ENCODE peak calls at places on chromosome 7, in five cellular contexts. W is NCI-H774; C is left colon; N is activated CD4-positive, alpha-beta T cell treated with anti-CD3 and anti-CD28 coated beads, Interleukin-2, amount 50 U/mL, for 24 hours; R is stomach. D is an unnamed sample.

GRCh38 chr7:96548664-96549063 is 161.0 kb downstream of the SEM1 start:
- DNase-seq in W (peak), C (no peak), N (no peak), R (no peak), D (no peak)

GRCh38 chr7:7180725-7181428 is 1.5 kb upstream of the C1GALT1 start:
- DNase-seq in W (no peak), C (no peak), N (no peak), R (no peak), D (no peak)

GRCh38 chr7:28142650-28143049 is 37.9 kb downstream of the JAZF1 start:
- DNase-seq in W (no peak), C (no peak), N (no peak), R (no peak), D (no peak)

GRCh38 chr7:70044064-70044463 is 445.8 kb downstream of the AUTS2 start:
- DNase-seq in W (peak), C (peak), N (no peak), R (no peak), D (no peak)

GRCh38 chr7:100825760-100826545 is 1.4 kb downstream of the EPHB4 start:
- DNase-seq in W (no peak), C (no peak), N (no peak), R (no peak), D (no peak)

GRCh38 chr7:137169282-137169698 is 174.2 kb downstream of the PTN start:
- DNase-seq in W (peak), C (peak), N (no peak), R (peak), D (peak)

GRCh38 chr7:3272691-3273141 is 28.3 kb upstream of the SDK1 start:
- DNase-seq in W (no peak), C (no peak), N (no peak), R (no peak), D (no peak)

GRCh38 chr7:74454059-74454947 is 597 bp downstream of the GTF2IRD1 start:
- DNase-seq in W (no peak), C (no peak), N (no peak), R (no peak), D (no peak)

GRCh38 chr7:157498690-157499089 is 161.9 kb downstream of the DNAJB6 start:
- DNase-seq in W (no peak), C (no peak), N (no peak), R (peak), D (peak)

GRCh38 chr7:73520673-73521635 is 1.1 kb downstream of the BAZ1B start:
- DNase-seq in W (no peak), C (peak), N (no peak), R (no peak), D (no peak)

GRCh38 chr7:31545549-31545948 is 31.7 kb downstream of the ITPRID1 start:
- DNase-seq in W (no peak), C (no peak), N (no peak), R (no peak), D (no peak)

GRCh38 chr7:40700653-40701475 is 566.1 kb downstream of the SUGCT start:
- DNase-seq in W (no peak), C (no peak), N (no peak), R (no peak), D (no peak)

GRCh38 chr7:18890885-18891621 is 226.4 kb downstream of the TWIST1 start:
- DNase-seq in W (no peak), C (no peak), N (no peak), R (no peak), D (no peak)

GRCh38 chr7:96052860-96053452 is 268.9 kb downstream of the SLC25A13 start:
- DNase-seq in W (no peak), C (no peak), N (no peak), R (no peak), D (no peak)

GRCh38 chr7:132656846-132657776 is 80.8 kb upstream of the PLXNA4 start:
- DNase-seq in W (no peak), C (no peak), N (no peak), R (no peak), D (no peak)

GRCh38 chr7:117750612-117751563 is 122.4 kb downstream of the CTTNBP2 start:
- DNase-seq in W (no peak), C (no peak), N (no peak), R (no peak), D (no peak)

GRCh38 chr7:927031-927671 is 27.3 kb downstream of the ADAP1 start:
- DNase-seq in W (no peak), C (peak), N (no peak), R (peak), D (peak)

GRCh38 chr7:47423196-47423595 is 158.7 kb downstream of the TNS3 start:
- DNase-seq in W (no peak), C (no peak), N (no peak), R (no peak), D (no peak)

GRCh38 chr7:20304366-20304765 is 26.3 kb upstream of the ITGB8 start:
- DNase-seq in W (peak), C (peak), N (no peak), R (no peak), D (no peak)

GRCh38 chr7:132243463-132243862 is 332.8 kb downstream of the PLXNA4 start:
- DNase-seq in W (no peak), C (no peak), N (no peak), R (no peak), D (no peak)

GRCh38 chr7:112422842-112423496 is 27.3 kb upstream of the IFRD1 start:
- DNase-seq in W (peak), C (peak), N (no peak), R (peak), D (peak)

GRCh38 chr7:48548667-48549066 is 375.7 kb upstream of the CDC14C start:
- DNase-seq in W (no peak), C (no peak), N (no peak), R (no peak), D (no peak)

GRCh38 chr7:130841416-130841815 is 107.4 kb upstream of the KLF14 start:
- DNase-seq in W (no peak), C (no peak), N (no peak), R (no peak), D (no peak)

GRCh38 chr7:116802784-116803183 is 59.6 kb upstream of the CAPZA2 start:
- DNase-seq in W (peak), C (no peak), N (no peak), R (no peak), D (no peak)

GRCh38 chr7:20217193-20217948 is at the start of gene MACC1:
- DNase-seq in W (peak), C (peak), N (no peak), R (peak), D (peak)

GRCh38 chr7:143436539-143436938 is 6.7 kb upstream of the TAS2R60 start:
- DNase-seq in W (no peak), C (no peak), N (no peak), R (no peak), D (no peak)

GRCh38 chr7:149440222-149440621 is 20.6 kb downstream of the ZNF777 start:
- DNase-seq in W (no peak), C (no peak), N (no peak), R (no peak), D (no peak)

GRCh38 chr7:74143383-74143782 is 30.8 kb upstream of the EIF4H start:
- DNase-seq in W (no peak), C (no peak), N (no peak), R (no peak), D (no peak)

GRCh38 chr7:133669061-133669455 is 416.2 kb downstream of the EXOC4 start:
- DNase-seq in W (no peak), C (no peak), N (no peak), R (no peak), D (no peak)

GRCh38 chr7:45974540-45975360 is 53.7 kb upstream of the IGFBP3 start:
- DNase-seq in W (no peak), C (no peak), N (no peak), R (no peak), D (peak)

GRCh38 chr7:101108961-101109360 is 17.9 kb upstream of the SERPINE1 start:
- DNase-seq in W (no peak), C (no peak), N (no peak), R (no peak), D (no peak)

GRCh38 chr7:117122536-117122935 is 169.2 kb downstream of the ST7 start:
- DNase-seq in W (no peak), C (no peak), N (no peak), R (no peak), D (no peak)

GRCh38 chr7:66921918-66922486 is 977 bp downstream of the TMEM248 start:
- DNase-seq in W (no peak), C (no peak), N (peak), R (no peak), D (no peak)

GRCh38 chr7:98276241-98276761 is 5.2 kb upstream of the BRI3 start:
- DNase-seq in W (no peak), C (no peak), N (no peak), R (peak), D (no peak)

GRCh38 chr7:150356265-150356897 is 12.2 kb upstream of the REPIN1 start:
- DNase-seq in W (peak), C (peak), N (no peak), R (no peak), D (no peak)

GRCh38 chr7:140402178-140402835 is 1.6 kb upstream of the RAB19 start:
- DNase-seq in W (no peak), C (no peak), N (no peak), R (no peak), D (no peak)

GRCh38 chr7:91836065-91836368 is 44.5 kb downstream of the MTERF1 start:
- DNase-seq in W (no peak), C (no peak), N (no peak), R (no peak), D (no peak)

GRCh38 chr7:34787586-34787985 is 129.6 kb downstream of the NPSR1 start:
- DNase-seq in W (no peak), C (no peak), N (no peak), R (no peak), D (no peak)

D was measured in Right ventricle myocardium superior.